ENCODE peak calls at places on chromosomes 5 and 9, in six cellular contexts. One of them, this sample, is unnamed.
A peak's percentile ranks its signal among the peaks of the same experiment; 100 is the strongest.

GRCh38 chr5:113119271-113119924 is 142.8 kb downstream of the DCP2 start:
- DNase-seq in DMS153: no peak
- DNase-seq in NCI-H1048: no peak
- DNase-seq in activated T-helper 9 cell treated with anti-CD3 and anti-CD28 coated beads, Interleukin-2, amount 50 U/mL, for 16 hours: no peak
- DNase-seq in stimulated activated effector memory CD8-positive, alpha-beta T cell treated with anti-CD3 and anti-CD28 coated beads, Interleukin-12 subunit alpha, Interleukin-12 subunit beta, amount 100 ng/mL, for 72 hours: no peak
- DNase-seq in NCI-H1436: no peak
- DNase-seq in this sample: no peak

GRCh38 chr9:110101531-110102161 is 106.3 kb downstream of the C9orf152 start:
- DNase-seq in NCI-H1436: no peak
- DNase-seq in activated T-helper 9 cell treated with anti-CD3 and anti-CD28 coated beads, Interleukin-2, amount 50 U/mL, for 16 hours: no peak
- DNase-seq in NCI-H1048: no peak
- DNase-seq in stimulated activated effector memory CD8-positive, alpha-beta T cell treated with anti-CD3 and anti-CD28 coated beads, Interleukin-12 subunit alpha, Interleukin-12 subunit beta, amount 100 ng/mL, for 72 hours: no peak
- DNase-seq in DMS153: no peak
- DNase-seq in this sample: no peak

GRCh38 chr9:120265791-120266190 is 314.2 kb downstream of the CDK5RAP2 start:
- DNase-seq in DMS153: peak; percentile 92
- DNase-seq in NCI-H1048: no peak
- DNase-seq in NCI-H1436: peak; percentile 15
- DNase-seq in activated T-helper 9 cell treated with anti-CD3 and anti-CD28 coated beads, Interleukin-2, amount 50 U/mL, for 16 hours: no peak
- DNase-seq in stimulated activated effector memory CD8-positive, alpha-beta T cell treated with anti-CD3 and anti-CD28 coated beads, Interleukin-12 subunit alpha, Interleukin-12 subunit beta, amount 100 ng/mL, for 72 hours: no peak
- DNase-seq in this sample: no peak

GRCh38 chr5:41835625-41836024 is 34.6 kb downstream of the OXCT1 start:
- DNase-seq in DMS153: no peak
- DNase-seq in NCI-H1436: no peak
- DNase-seq in activated T-helper 9 cell treated with anti-CD3 and anti-CD28 coated beads, Interleukin-2, amount 50 U/mL, for 16 hours: no peak
- DNase-seq in NCI-H1048: no peak
- DNase-seq in stimulated activated effector memory CD8-positive, alpha-beta T cell treated with anti-CD3 and anti-CD28 coated beads, Interleukin-12 subunit alpha, Interleukin-12 subunit beta, amount 100 ng/mL, for 72 hours: no peak
- DNase-seq in this sample: no peak

GRCh38 chr5:154078305-154078704 is 39.5 kb downstream of the MFAP3 start:
- DNase-seq in DMS153: peak; percentile 31
- DNase-seq in stimulated activated effector memory CD8-positive, alpha-beta T cell treated with anti-CD3 and anti-CD28 coated beads, Interleukin-12 subunit alpha, Interleukin-12 subunit beta, amount 100 ng/mL, for 72 hours: no peak
- DNase-seq in NCI-H1048: no peak
- DNase-seq in NCI-H1436: peak; percentile 85
- DNase-seq in activated T-helper 9 cell treated with anti-CD3 and anti-CD28 coated beads, Interleukin-2, amount 50 U/mL, for 16 hours: no peak
- DNase-seq in this sample: no peak

GRCh38 chr9:133163559-133164208 is at the start of gene GBGT1:
- DNase-seq in NCI-H1436: no peak
- DNase-seq in activated T-helper 9 cell treated with anti-CD3 and anti-CD28 coated beads, Interleukin-2, amount 50 U/mL, for 16 hours: no peak
- DNase-seq in NCI-H1048: no peak
- DNase-seq in stimulated activated effector memory CD8-positive, alpha-beta T cell treated with anti-CD3 and anti-CD28 coated beads, Interleukin-12 subunit alpha, Interleukin-12 subunit beta, amount 100 ng/mL, for 72 hours: peak; percentile 59
- DNase-seq in DMS153: no peak
- DNase-seq in this sample: no peak

GRCh38 chr9:111926421-111926875 is 29.8 kb downstream of the UGCG start:
- DNase-seq in NCI-H1436: no peak
- DNase-seq in DMS153: no peak
- DNase-seq in NCI-H1048: no peak
- DNase-seq in stimulated activated effector memory CD8-positive, alpha-beta T cell treated with anti-CD3 and anti-CD28 coated beads, Interleukin-12 subunit alpha, Interleukin-12 subunit beta, amount 100 ng/mL, for 72 hours: peak; percentile 59
- DNase-seq in activated T-helper 9 cell treated with anti-CD3 and anti-CD28 coated beads, Interleukin-2, amount 50 U/mL, for 16 hours: peak; percentile 33
- DNase-seq in this sample: no peak

GRCh38 chr5:17367256-17367845 is 130.7 kb upstream of the TAF11L2 start:
- DNase-seq in DMS153: no peak
- DNase-seq in stimulated activated effector memory CD8-positive, alpha-beta T cell treated with anti-CD3 and anti-CD28 coated beads, Interleukin-12 subunit alpha, Interleukin-12 subunit beta, amount 100 ng/mL, for 72 hours: no peak
- DNase-seq in activated T-helper 9 cell treated with anti-CD3 and anti-CD28 coated beads, Interleukin-2, amount 50 U/mL, for 16 hours: no peak
- DNase-seq in NCI-H1048: no peak
- DNase-seq in NCI-H1436: no peak
- DNase-seq in this sample: no peak

GRCh38 chr5:134568761-134569725 is 43.6 kb downstream of the JADE2 start:
- DNase-seq in stimulated activated effector memory CD8-positive, alpha-beta T cell treated with anti-CD3 and anti-CD28 coated beads, Interleukin-12 subunit alpha, Interleukin-12 subunit beta, amount 100 ng/mL, for 72 hours: no peak
- DNase-seq in NCI-H1436: no peak
- DNase-seq in DMS153: no peak
- DNase-seq in NCI-H1048: no peak
- DNase-seq in activated T-helper 9 cell treated with anti-CD3 and anti-CD28 coated beads, Interleukin-2, amount 50 U/mL, for 16 hours: no peak
- DNase-seq in this sample: no peak

GRCh38 chr5:42689391-42689790 is 67.2 kb upstream of the CCDC152 start:
- DNase-seq in DMS153: no peak
- DNase-seq in activated T-helper 9 cell treated with anti-CD3 and anti-CD28 coated beads, Interleukin-2, amount 50 U/mL, for 16 hours: no peak
- DNase-seq in NCI-H1436: no peak
- DNase-seq in NCI-H1048: no peak
- DNase-seq in stimulated activated effector memory CD8-positive, alpha-beta T cell treated with anti-CD3 and anti-CD28 coated beads, Interleukin-12 subunit alpha, Interleukin-12 subunit beta, amount 100 ng/mL, for 72 hours: no peak
- DNase-seq in this sample: no peak

GRCh38 chr9:107635803-107636174 is 146.2 kb upstream of the KLF4 start:
- DNase-seq in DMS153: no peak
- DNase-seq in stimulated activated effector memory CD8-positive, alpha-beta T cell treated with anti-CD3 and anti-CD28 coated beads, Interleukin-12 subunit alpha, Interleukin-12 subunit beta, amount 100 ng/mL, for 72 hours: no peak
- DNase-seq in NCI-H1436: no peak
- DNase-seq in NCI-H1048: no peak
- DNase-seq in activated T-helper 9 cell treated with anti-CD3 and anti-CD28 coated beads, Interleukin-2, amount 50 U/mL, for 16 hours: no peak
- DNase-seq in this sample: no peak

GRCh38 chr5:169637856-169638190 is 748 bp downstream of the DOCK2 start:
- DNase-seq in stimulated activated effector memory CD8-positive, alpha-beta T cell treated with anti-CD3 and anti-CD28 coated beads, Interleukin-12 subunit alpha, Interleukin-12 subunit beta, amount 100 ng/mL, for 72 hours: peak; percentile 79
- DNase-seq in NCI-H1436: no peak
- DNase-seq in NCI-H1048: no peak
- DNase-seq in DMS153: no peak
- DNase-seq in activated T-helper 9 cell treated with anti-CD3 and anti-CD28 coated beads, Interleukin-2, amount 50 U/mL, for 16 hours: peak; percentile 54
- DNase-seq in this sample: no peak

GRCh38 chr5:124675921-124676846 is 70.3 kb downstream of the ZNF608 start:
- DNase-seq in stimulated activated effector memory CD8-positive, alpha-beta T cell treated with anti-CD3 and anti-CD28 coated beads, Interleukin-12 subunit alpha, Interleukin-12 subunit beta, amount 100 ng/mL, for 72 hours: no peak
- DNase-seq in NCI-H1048: no peak
- DNase-seq in DMS153: no peak
- DNase-seq in activated T-helper 9 cell treated with anti-CD3 and anti-CD28 coated beads, Interleukin-2, amount 50 U/mL, for 16 hours: no peak
- DNase-seq in NCI-H1436: no peak
- DNase-seq in this sample: no peak

GRCh38 chr5:79512692-79513518 is 1.0 kb downstream of the HOMER1 start:
- DNase-seq in DMS153: no peak
- DNase-seq in NCI-H1436: no peak
- DNase-seq in NCI-H1048: no peak
- DNase-seq in stimulated activated effector memory CD8-positive, alpha-beta T cell treated with anti-CD3 and anti-CD28 coated beads, Interleukin-12 subunit alpha, Interleukin-12 subunit beta, amount 100 ng/mL, for 72 hours: peak; percentile 55
- DNase-seq in activated T-helper 9 cell treated with anti-CD3 and anti-CD28 coated beads, Interleukin-2, amount 50 U/mL, for 16 hours: no peak
- DNase-seq in this sample: no peak

This sample was measured in iPS DF 19.7.